ENCODE peak calls at places on chromosomes 4 and X, in eight cellular contexts. P is CD8-positive, alpha-beta memory T cell; M is fibroblast of lung; H is mesendoderm; Y is cardiac muscle cell; A is pancreas; S is CD8-positive, alpha-beta T cell; I is IMR-90. X is an unnamed sample. For H3K4me1 and H3K36me3, the result is how much of the 10 kb centered on the place peaks cover.

GRCh38 chr4:10619220-10619619 is 65.3 kb downstream of the CLNK start:
- DNase-seq in P (no peak), M (peak), H (no peak), Y (no peak), A (no peak), S (no peak), I (peak), X (no peak)

GRCh38 chr4:90357117-90357710 is 230.0 kb downstream of the CCSER1 start:
- DNase-seq in P (no peak), M (peak), H (peak), Y (peak), A (no peak), S (no peak), I (peak), X (no peak)

GRCh38 chrX:55011294-55011693 is 11.1 kb downstream of the APEX2 start:
- DNase-seq in P (no peak), M (peak), H (no peak), Y (no peak), A (no peak), S (no peak), I (peak), X (no peak)

GRCh38 chrX:17613979-17614572 is 123.2 kb upstream of the SCML1 start:
- DNase-seq in P (no peak), M (peak), H (peak), Y (peak), A (no peak), S (no peak), I (peak), X (no peak)

GRCh38 chrX:124619710-124620109 is 273.3 kb downstream of the SH2D1A start:
- DNase-seq in P (no peak), M (no peak), H (no peak), Y (no peak), A (no peak), S (no peak), I (no peak), X (no peak)

GRCh38 chrX:46333550-46333949 is 211.7 kb downstream of the ZNF674 start:
- DNase-seq in P (no peak), M (no peak), H (no peak), Y (no peak), A (no peak), S (no peak), I (no peak), X (no peak)

GRCh38 chrX:2871817-2872216 is 43.1 kb downstream of the GYG2 start:
- DNase-seq in P (no peak), M (no peak), H (no peak), Y (no peak), A (no peak), S (no peak), I (no peak), X (no peak)

GRCh38 chrX:85052636-85053343 is 49.1 kb downstream of the APOOL start:
- DNase-seq in P (no peak), M (peak), H (peak), Y (peak), A (no peak), S (no peak), I (peak), X (no peak)

GRCh38 chrX:128622296-128622695 is 570.1 kb upstream of the ACTRT1 start:
- DNase-seq in P (no peak), M (no peak), H (no peak), Y (no peak), A (no peak), S (no peak), I (no peak), X (no peak)

GRCh38 chrX:72048515-72049455 is 82.9 kb downstream of the RTL5 start:
- DNase-seq in P (no peak), M (no peak), H (no peak), Y (no peak), A (no peak), S (peak), I (no peak), X (no peak)

DNA sequence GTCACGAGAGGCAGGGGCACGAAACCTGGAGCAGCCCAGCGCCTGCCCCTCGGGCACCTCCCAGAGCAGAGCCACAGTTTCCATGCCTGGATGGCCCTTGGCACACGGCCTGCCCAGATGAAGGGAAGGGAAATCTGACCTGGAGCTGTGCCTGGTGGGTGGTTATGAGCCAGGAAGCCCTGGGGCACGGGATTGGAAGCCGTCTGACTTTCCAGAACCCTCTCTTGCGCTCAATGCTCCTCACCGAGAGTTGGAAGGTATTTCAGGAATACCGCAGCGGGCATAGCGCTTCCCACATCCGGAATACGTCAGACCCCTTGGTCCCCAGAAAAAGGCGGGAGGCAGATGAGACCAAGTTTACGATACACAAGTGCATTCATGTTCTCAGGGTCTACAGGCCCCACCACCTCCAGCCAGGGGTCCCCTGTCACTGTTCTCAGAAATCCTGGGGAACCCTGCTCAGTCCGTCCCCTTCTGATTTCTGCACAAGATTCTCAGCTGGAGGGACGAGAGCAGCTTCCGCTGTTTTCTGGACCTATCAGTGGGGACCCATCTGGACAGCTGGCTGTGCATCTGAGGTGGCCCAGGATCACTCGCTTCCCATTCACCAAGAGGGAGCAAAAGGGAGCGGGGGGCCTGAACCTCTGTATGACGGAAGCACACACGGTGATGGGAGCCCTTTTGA is 172.9 kb downstream of the AFAP1 start:
- DNase-seq in P (no peak), M (no peak), H (no peak), Y (no peak), A (peak), S (no peak), I (no peak), X (no peak)
- H3K27ac ChIP-seq in P (no peak), M (no peak), H (no peak), Y (no peak), A (no peak), S (no peak), I (no peak), X (peak)

DNA sequence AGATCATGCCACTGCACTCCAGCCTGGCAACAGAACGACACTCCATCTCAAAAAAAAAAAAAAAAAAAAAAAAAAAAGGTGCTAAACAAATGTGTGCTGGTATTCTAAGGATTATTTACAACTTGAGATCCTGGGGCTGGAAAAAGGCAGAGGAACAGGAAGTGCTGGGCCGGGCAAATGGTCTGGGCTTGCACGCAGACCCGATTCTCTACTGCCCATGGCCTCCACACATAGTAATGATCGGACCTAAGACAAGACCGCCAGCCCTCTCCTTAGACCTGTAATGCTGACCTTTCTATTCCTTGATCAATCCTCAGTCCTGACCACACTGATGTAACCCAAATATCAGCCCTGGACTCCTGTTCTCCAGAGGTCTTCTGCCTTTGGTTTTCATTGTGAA is 67.8 kb downstream of the EFNB1 start:
- DNase-seq in P (no peak), M (no peak), H (no peak), Y (no peak), A (no peak), S (no peak), I (no peak), X (no peak)
- H3K4me1 ChIP-seq in P (under half), M (under half), H (under half), Y (under half), A (under half), S (under half), I (under half), X (under half)

GRCh38 chrX:131783555-131784338 is 239.4 kb upstream of the STK26 start:
- DNase-seq in P (peak), M (no peak), H (no peak), Y (no peak), A (no peak), S (no peak), I (peak), X (no peak)

GRCh38 chrX:131779313-131779712 is 235.4 kb downstream of the OR13H1 start:
- DNase-seq in P (no peak), M (no peak), H (no peak), Y (no peak), A (no peak), S (no peak), I (no peak), X (no peak)

GRCh38 chrX:131778269-131779218 is 234.7 kb downstream of the OR13H1 start:
- DNase-seq in P (peak), M (no peak), H (peak), Y (no peak), A (no peak), S (no peak), I (peak), X (peak)
- H3K36me3 ChIP-seq in P (under half), M (under half), H (under half), Y (half or more), A (under half), S (under half), I (under half), X (under half)

GRCh38 chr4:147756417-147756816 is 24.5 kb downstream of the ARHGAP10 start:
- DNase-seq in P (no peak), M (no peak), H (no peak), Y (no peak), A (no peak), S (no peak), I (no peak), X (no peak)

GRCh38 chr4:147755567-147756295 is 23.8 kb downstream of the ARHGAP10 start:
- DNase-seq in P (no peak), M (peak), H (no peak), Y (peak), A (no peak), S (no peak), I (peak), X (no peak)

GRCh38 chr4:147761218-147761883 is 29.5 kb downstream of the ARHGAP10 start:
- DNase-seq in P (no peak), M (no peak), H (no peak), Y (no peak), A (no peak), S (no peak), I (no peak), X (no peak)

GRCh38 chr4:147760695-147761094 is 28.8 kb downstream of the ARHGAP10 start:
- DNase-seq in P (no peak), M (no peak), H (no peak), Y (no peak), A (peak), S (no peak), I (no peak), X (no peak)

GRCh38 chr4:147760176-147760575 is 28.3 kb downstream of the ARHGAP10 start:
- DNase-seq in P (no peak), M (no peak), H (no peak), Y (no peak), A (no peak), S (no peak), I (no peak), X (no peak)
- H3K27ac ChIP-seq in P (no peak), M (no peak), H (no peak), Y (no peak), A (no peak), S (no peak), I (no peak), X (peak)

GRCh38 chr4:158295053-158295452 is 84.8 kb downstream of the TMEM144 start:
- DNase-seq in P (no peak), M (peak), H (no peak), Y (no peak), A (no peak), S (no peak), I (no peak), X (no peak)

GRCh38 chr4:158297866-158298265 is 87.6 kb downstream of the TMEM144 start:
- DNase-seq in P (no peak), M (no peak), H (no peak), Y (no peak), A (no peak), S (no peak), I (no peak), X (no peak)

GRCh38 chr4:158302076-158302866 is 92.0 kb downstream of the TMEM144 start:
- DNase-seq in P (no peak), M (peak), H (peak), Y (peak), A (no peak), S (no peak), I (peak), X (no peak)

GRCh38 chr4:158300012-158300411 is 89.7 kb downstream of the TMEM144 start:
- DNase-seq in P (no peak), M (no peak), H (no peak), Y (no peak), A (no peak), S (no peak), I (no peak), X (no peak)

DNA sequence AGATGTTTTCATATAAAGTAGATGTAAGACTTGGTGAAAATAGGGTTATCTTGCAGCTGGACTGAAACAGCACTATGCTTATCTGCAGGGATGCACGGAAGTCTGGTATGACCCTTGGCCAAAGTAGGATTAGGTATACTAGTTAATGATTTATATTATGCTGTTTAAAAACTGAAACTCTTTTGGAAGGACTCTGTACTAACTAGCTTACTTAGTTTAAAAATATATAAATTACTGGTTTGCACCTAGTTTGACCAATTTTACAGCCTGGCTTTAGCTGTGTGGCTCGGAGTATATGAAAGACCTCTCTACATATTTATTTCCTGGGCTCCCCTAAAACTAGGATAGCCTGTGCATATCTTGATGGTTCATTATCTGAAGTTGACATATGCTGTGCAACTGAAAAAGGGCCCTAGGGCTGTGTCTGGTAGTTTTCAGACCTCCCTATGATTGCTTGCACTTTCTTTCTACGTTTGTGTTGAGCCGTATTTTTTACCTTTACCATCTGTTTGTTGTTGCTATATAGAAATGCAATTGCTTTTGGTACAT is 89.2 kb downstream of the TMEM144 start:
- DNase-seq in P (no peak), M (no peak), H (no peak), Y (no peak), A (no peak), S (no peak), I (no peak), X (no peak)
- H3K4me1 ChIP-seq in P (under half), M (under half), H (under half), Y (under half), A (under half), S (under half), I (under half), X (under half)

DNA sequence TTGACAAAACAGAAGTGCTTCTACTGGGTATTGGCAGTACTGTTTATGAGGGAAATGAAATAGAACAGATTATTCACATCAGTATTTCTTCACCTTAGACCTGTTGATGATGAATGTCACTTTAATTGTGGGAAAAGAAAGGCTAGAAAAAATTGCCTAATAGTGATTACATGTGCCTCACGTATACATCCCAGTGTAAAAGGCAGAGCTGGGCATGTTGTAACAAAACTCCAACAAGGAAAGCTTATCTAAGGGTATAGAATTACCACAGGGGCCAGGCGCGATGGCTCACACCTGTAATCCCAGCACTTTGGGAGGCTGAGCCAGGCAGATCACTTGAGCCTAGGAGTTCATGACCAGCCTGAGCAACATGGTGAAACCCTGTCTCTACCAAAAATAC is 4.2 kb downstream of the PGM2 start:
- DNase-seq in P (no peak), M (no peak), H (no peak), Y (no peak), A (no peak), S (no peak), I (no peak), X (no peak)
- H3K36me3 ChIP-seq in P (under half), M (under half), H (under half), Y (under half), A (under half), S (under half), I (under half), X (under half)

GRCh38 chr4:7877131-7877530 is 62.5 kb downstream of the AFAP1 start:
- DNase-seq in P (no peak), M (no peak), H (no peak), Y (no peak), A (no peak), S (no peak), I (no peak), X (no peak)
- H3K27ac ChIP-seq in P (no peak), M (no peak), H (no peak), Y (peak), A (no peak), S (no peak), I (no peak), X (no peak)

GRCh38 chr4:40211224-40212185 is 14.7 kb downstream of the RHOH start:
- DNase-seq in P (peak), M (peak), H (no peak), Y (no peak), A (no peak), S (no peak), I (peak), X (no peak)

GRCh38 chr4:40216622-40217366 is 20.0 kb downstream of the RHOH start:
- DNase-seq in P (no peak), M (no peak), H (no peak), Y (no peak), A (no peak), S (no peak), I (no peak), X (no peak)

GRCh38 chr4:40212674-40213504 is 16.1 kb downstream of the RHOH start:
- DNase-seq in P (no peak), M (peak), H (peak), Y (no peak), A (no peak), S (no peak), I (peak), X (no peak)

GRCh38 chr4:40214038-40214437 is 17.2 kb downstream of the RHOH start:
- DNase-seq in P (peak), M (no peak), H (no peak), Y (no peak), A (no peak), S (peak), I (no peak), X (no peak)

DNA sequence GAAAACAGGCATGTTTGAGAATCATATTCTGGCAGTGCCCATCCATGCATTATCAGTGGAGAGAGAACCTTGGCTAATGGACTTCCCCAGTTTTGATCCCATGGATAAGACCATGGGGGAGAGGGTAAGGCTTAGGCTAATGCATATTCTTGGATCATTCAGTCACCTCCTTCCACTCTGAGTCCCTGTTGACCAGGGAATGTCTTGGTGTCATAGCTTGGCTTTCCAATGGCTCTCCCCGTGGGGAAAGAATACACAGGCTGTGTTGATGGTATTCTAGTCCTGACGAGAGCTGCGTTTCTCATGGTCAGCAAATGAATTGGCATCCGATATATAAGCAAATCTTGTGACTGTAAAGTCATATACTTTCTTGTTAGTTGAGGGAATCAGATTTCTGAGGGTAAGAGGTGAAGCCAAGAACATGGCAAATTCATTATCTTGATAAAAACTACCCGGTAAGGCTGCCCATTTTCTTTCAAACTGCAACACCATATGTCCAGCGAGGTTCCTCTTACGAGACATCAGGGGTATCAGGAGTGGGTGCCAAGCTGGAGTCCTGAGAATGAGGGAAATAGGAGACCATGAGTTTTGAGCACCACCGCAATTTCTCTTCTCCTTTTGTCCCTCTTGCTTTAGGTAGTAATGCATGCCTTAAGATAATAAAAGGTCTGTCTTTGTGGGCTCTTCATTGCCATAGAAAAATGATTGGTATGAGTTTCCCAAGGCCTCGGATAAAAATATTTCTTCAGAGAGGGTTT is 18.0 kb downstream of the RHOH start:
- DNase-seq in P (no peak), M (no peak), H (no peak), Y (no peak), A (no peak), S (no peak), I (no peak), X (no peak)
- H3K4me1 ChIP-seq in P (half or more), M (under half), H (under half), Y (under half), A (under half), S (half or more), I (under half), X (under half)

GRCh38 chr4:874071-874470 is 48.1 kb upstream of the CPLX1 start:
- DNase-seq in P (no peak), M (no peak), H (no peak), Y (no peak), A (no peak), S (no peak), I (no peak), X (no peak)

GRCh38 chr4:872241-872981 is 46.5 kb upstream of the CPLX1 start:
- DNase-seq in P (no peak), M (no peak), H (no peak), Y (no peak), A (no peak), S (no peak), I (no peak), X (no peak)

GRCh38 chr4:869776-870175 is 43.8 kb upstream of the CPLX1 start:
- DNase-seq in P (no peak), M (no peak), H (no peak), Y (no peak), A (no peak), S (no peak), I (no peak), X (no peak)

GRCh38 chr4:870951-871350 is 45.0 kb upstream of the CPLX1 start:
- DNase-seq in P (no peak), M (no peak), H (no peak), Y (no peak), A (no peak), S (no peak), I (no peak), X (no peak)

GRCh38 chr4:871484-871883 is 45.6 kb upstream of the CPLX1 start:
- DNase-seq in P (no peak), M (no peak), H (no peak), Y (no peak), A (no peak), S (no peak), I (no peak), X (no peak)
- H3K36me3 ChIP-seq in P (under half), M (under half), H (under half), Y (under half), A (under half), S (under half), I (half or more), X (under half)